ENCODE peak calls at places on chromosomes 4 and X, in six cellular contexts. One of them, this sample, is unnamed.

GRCh38 chr4:1191621-1192020 is 19.2 kb upstream of the SPON2 start:
- DNase-seq in keratinocyte: no peak
- DNase-seq in NT2/D1: no peak
- DNase-seq in pancreas: no peak
- DNase-seq in aorta: no peak
- DNase-seq in tibial artery: peak; percentile 18
- DNase-seq in this sample: no peak

GRCh38 chr4:40350627-40351227 is 15.6 kb downstream of the CHRNA9 start:
- DNase-seq in keratinocyte: no peak
- DNase-seq in NT2/D1: no peak
- DNase-seq in pancreas: no peak
- DNase-seq in aorta: no peak
- DNase-seq in tibial artery: no peak
- DNase-seq in this sample: no peak

GRCh38 chr4:182143086-182143821 is 99.9 kb upstream of the TENM3 start:
- DNase-seq in keratinocyte: no peak
- DNase-seq in NT2/D1: no peak
- DNase-seq in pancreas: no peak
- DNase-seq in aorta: peak; percentile 64
- DNase-seq in tibial artery: no peak
- DNase-seq in this sample: peak; percentile 63

GRCh38 chr4:3303445-3303824 is 10.6 kb downstream of the RGS12 start:
- DNase-seq in keratinocyte: no peak
- DNase-seq in NT2/D1: no peak
- DNase-seq in pancreas: no peak
- DNase-seq in aorta: peak; percentile 15
- DNase-seq in tibial artery: peak; percentile 4
- DNase-seq in this sample: no peak

GRCh38 chrX:133366735-133367134 is 48.6 kb downstream of the GPC4 start:
- DNase-seq in keratinocyte: no peak
- DNase-seq in NT2/D1: no peak
- DNase-seq in pancreas: no peak
- DNase-seq in aorta: no peak
- DNase-seq in tibial artery: no peak
- DNase-seq in this sample: no peak

GRCh38 chr4:102157984-102158383 is 187.3 kb downstream of the SLC39A8 start:
- DNase-seq in keratinocyte: no peak
- DNase-seq in NT2/D1: no peak
- DNase-seq in pancreas: no peak
- DNase-seq in aorta: no peak
- DNase-seq in tibial artery: no peak
- DNase-seq in this sample: no peak

GRCh38 chr4:95290702-95291101 is 258.1 kb downstream of the UNC5C start:
- DNase-seq in keratinocyte: no peak
- DNase-seq in NT2/D1: no peak
- DNase-seq in pancreas: no peak
- DNase-seq in aorta: no peak
- DNase-seq in tibial artery: no peak
- DNase-seq in this sample: no peak

GRCh38 chrX:132270021-132270420 is 50.8 kb upstream of the RAP2C start:
- DNase-seq in keratinocyte: no peak
- DNase-seq in NT2/D1: no peak
- DNase-seq in pancreas: no peak
- DNase-seq in aorta: no peak
- DNase-seq in tibial artery: peak; percentile 24
- DNase-seq in this sample: no peak

GRCh38 chr4:6601661-6602250 is 26.8 kb downstream of the MAN2B2 start:
- DNase-seq in keratinocyte: no peak
- DNase-seq in NT2/D1: no peak
- DNase-seq in pancreas: no peak
- DNase-seq in aorta: no peak
- DNase-seq in tibial artery: no peak
- DNase-seq in this sample: no peak
- H3K36me3 ChIP-seq in keratinocyte: no peaks in the 10 kb centered on the region
- H3K36me3 ChIP-seq in NT2/D1: peaks cover 9% of the 10 kb centered on the region
- H3K36me3 ChIP-seq in pancreas: no peaks in the 10 kb centered on the region
- H3K36me3 ChIP-seq in aorta: peaks cover 21% of the 10 kb centered on the region
- H3K36me3 ChIP-seq in tibial artery: peaks cover 94% of the 10 kb centered on the region
- H3K36me3 ChIP-seq in this sample: peaks cover 4% of the 10 kb centered on the region

GRCh38 chr4:174596513-174596912 is 74.2 kb upstream of the HPGD start:
- DNase-seq in keratinocyte: no peak
- DNase-seq in NT2/D1: no peak
- DNase-seq in pancreas: no peak
- DNase-seq in aorta: no peak
- DNase-seq in tibial artery: no peak
- DNase-seq in this sample: no peak
- H3K4me3 ChIP-seq in keratinocyte: no peak overlapping the region
- H3K4me3 ChIP-seq in NT2/D1: no peak overlapping the region
- H3K4me3 ChIP-seq in pancreas: no peak overlapping the region
- H3K4me3 ChIP-seq in aorta: no peak overlapping the region
- H3K4me3 ChIP-seq in tibial artery: no peak overlapping the region
- H3K4me3 ChIP-seq in this sample: no peak overlapping the region

GRCh38 chrX:53194308-53194707 is 30.7 kb downstream of the KDM5C start:
- DNase-seq in keratinocyte: no peak
- DNase-seq in NT2/D1: no peak
- DNase-seq in pancreas: no peak
- DNase-seq in aorta: no peak
- DNase-seq in tibial artery: no peak
- DNase-seq in this sample: no peak

GRCh38 chrX:53190363-53190960 is 34.5 kb downstream of the KDM5C start:
- DNase-seq in keratinocyte: no peak
- DNase-seq in NT2/D1: peak; percentile 6
- DNase-seq in pancreas: no peak
- DNase-seq in aorta: no peak
- DNase-seq in tibial artery: no peak
- DNase-seq in this sample: no peak

GRCh38 chrX:53195401-53195800 is 29.6 kb downstream of the KDM5C start:
- DNase-seq in keratinocyte: no peak
- DNase-seq in NT2/D1: no peak
- DNase-seq in pancreas: no peak
- DNase-seq in aorta: no peak
- DNase-seq in tibial artery: no peak
- DNase-seq in this sample: no peak

GRCh38 chrX:53196678-53197077 is 28.3 kb downstream of the KDM5C start:
- DNase-seq in keratinocyte: no peak
- DNase-seq in NT2/D1: no peak
- DNase-seq in pancreas: no peak
- DNase-seq in aorta: no peak
- DNase-seq in tibial artery: no peak
- DNase-seq in this sample: no peak

GRCh38 chrX:53193093-53193492 is 31.9 kb downstream of the KDM5C start:
- DNase-seq in keratinocyte: no peak
- DNase-seq in NT2/D1: no peak
- DNase-seq in pancreas: no peak
- DNase-seq in aorta: no peak
- DNase-seq in tibial artery: no peak
- DNase-seq in this sample: no peak
- H3K36me3 ChIP-seq in keratinocyte: peaks cover 36% of the 10 kb centered on the region
- H3K36me3 ChIP-seq in NT2/D1: peaks cover 79% of the 10 kb centered on the region
- H3K36me3 ChIP-seq in pancreas: peaks cover 12% of the 10 kb centered on the region
- H3K36me3 ChIP-seq in aorta: peaks cover 6% of the 10 kb centered on the region
- H3K36me3 ChIP-seq in tibial artery: peaks cover 80% of the 10 kb centered on the region
- H3K36me3 ChIP-seq in this sample: peaks cover 26% of the 10 kb centered on the region

DNA sequence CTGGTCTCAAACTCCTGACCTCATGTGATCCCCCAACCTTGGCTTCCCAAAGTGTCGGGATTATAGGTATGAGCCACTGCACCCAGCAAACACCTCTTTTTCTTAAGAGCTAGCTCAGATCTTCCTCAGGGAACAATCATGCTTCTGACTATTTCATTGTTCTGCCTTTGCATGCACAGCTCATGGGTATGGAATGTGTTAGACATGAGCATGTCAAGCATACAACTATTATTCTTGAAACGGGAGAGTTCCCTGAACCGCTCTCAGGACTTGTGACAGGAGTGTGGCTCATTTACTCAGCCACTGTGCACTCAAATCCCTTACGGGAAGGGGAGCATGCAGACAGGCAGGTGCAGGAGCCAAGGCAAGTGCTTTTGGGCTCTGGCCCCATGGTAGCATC is 231.7 kb upstream of the TAPT1 start:
- DNase-seq in keratinocyte: no peak
- DNase-seq in NT2/D1: no peak
- DNase-seq in pancreas: no peak
- DNase-seq in aorta: no peak
- DNase-seq in tibial artery: no peak
- DNase-seq in this sample: no peak
- H3K4me3 ChIP-seq in keratinocyte: no peak overlapping the region
- H3K4me3 ChIP-seq in NT2/D1: no peak overlapping the region
- H3K4me3 ChIP-seq in pancreas: no peak overlapping the region
- H3K4me3 ChIP-seq in aorta: no peak overlapping the region
- H3K4me3 ChIP-seq in tibial artery: no peak overlapping the region
- H3K4me3 ChIP-seq in this sample: no peak overlapping the region

GRCh38 chr4:113384600-113384999 is 335.1 kb downstream of the ANK2 start:
- DNase-seq in keratinocyte: no peak
- DNase-seq in NT2/D1: no peak
- DNase-seq in pancreas: no peak
- DNase-seq in aorta: no peak
- DNase-seq in tibial artery: no peak
- DNase-seq in this sample: no peak

GRCh38 chr4:113389160-113389559 is 339.7 kb downstream of the ANK2 start:
- DNase-seq in keratinocyte: no peak
- DNase-seq in NT2/D1: no peak
- DNase-seq in pancreas: no peak
- DNase-seq in aorta: no peak
- DNase-seq in tibial artery: no peak
- DNase-seq in this sample: no peak

GRCh38 chr4:113383111-113383785 is 333.8 kb downstream of the ANK2 start:
- DNase-seq in keratinocyte: no peak
- DNase-seq in NT2/D1: no peak
- DNase-seq in pancreas: no peak
- DNase-seq in aorta: no peak
- DNase-seq in tibial artery: no peak
- DNase-seq in this sample: peak; percentile 53

GRCh38 chr4:113382704-113383103 is 333.3 kb downstream of the ANK2 start:
- DNase-seq in keratinocyte: no peak
- DNase-seq in NT2/D1: no peak
- DNase-seq in pancreas: no peak
- DNase-seq in aorta: no peak
- DNase-seq in tibial artery: no peak
- DNase-seq in this sample: no peak

DNA sequence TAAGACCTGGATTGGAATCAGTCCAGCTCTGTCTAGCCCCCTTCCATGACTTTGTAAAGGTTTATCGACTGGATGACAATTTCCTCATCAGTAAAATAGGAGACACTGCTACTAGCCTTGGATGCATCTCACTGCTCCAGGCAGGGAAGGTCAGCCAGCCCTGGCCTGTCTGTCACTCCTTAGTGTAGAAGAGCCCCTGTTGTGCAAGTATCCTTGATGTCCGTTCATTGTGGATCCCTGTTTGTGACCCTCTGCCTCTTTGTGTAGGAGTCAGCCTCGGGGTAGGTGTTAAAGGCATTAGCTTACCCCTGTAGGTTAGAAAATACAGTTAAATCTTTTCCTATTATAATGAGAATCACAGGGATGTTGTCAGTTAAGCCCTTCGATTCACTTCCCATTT is 336.0 kb downstream of the ANK2 start:
- DNase-seq in keratinocyte: no peak
- DNase-seq in NT2/D1: no peak
- DNase-seq in pancreas: no peak
- DNase-seq in aorta: no peak
- DNase-seq in tibial artery: no peak
- DNase-seq in this sample: no peak
- H3K36me3 ChIP-seq in keratinocyte: no peaks in the 10 kb centered on the region
- H3K36me3 ChIP-seq in NT2/D1: peaks cover 9% of the 10 kb centered on the region
- H3K36me3 ChIP-seq in pancreas: no peaks in the 10 kb centered on the region
- H3K36me3 ChIP-seq in aorta: no peaks in the 10 kb centered on the region
- H3K36me3 ChIP-seq in tibial artery: no peaks in the 10 kb centered on the region
- H3K36me3 ChIP-seq in this sample: no peaks in the 10 kb centered on the region

GRCh38 chrX:46327229-46328081 is 217.8 kb downstream of the ZNF674 start:
- DNase-seq in keratinocyte: peak; percentile 76
- DNase-seq in NT2/D1: peak; percentile 87
- DNase-seq in pancreas: peak; percentile 57
- DNase-seq in aorta: no peak
- DNase-seq in tibial artery: no peak
- DNase-seq in this sample: peak; percentile 92
- H3K4me3 ChIP-seq in keratinocyte: peak overlapping the region; percentile 88
- H3K4me3 ChIP-seq in NT2/D1: no peak overlapping the region
- H3K4me3 ChIP-seq in pancreas: no peak overlapping the region
- H3K4me3 ChIP-seq in aorta: no peak overlapping the region
- H3K4me3 ChIP-seq in tibial artery: peak overlapping the region; percentile 29
- H3K4me3 ChIP-seq in this sample: peak overlapping the region; percentile 48

This sample was measured in SJSA1.